ENCODE peak calls at places on chromosome 11, in seven cellular contexts. One of them, this sample, is unnamed.

GRCh38 chr11:13168281-13168680 is 109.3 kb upstream of the BMAL1 start:
- DNase-seq in CD8-positive, alpha-beta memory T cell: no peak
- DNase-seq in kidney: no peak
- DNase-seq in GM12865: no peak
- DNase-seq in CD4-positive, alpha-beta memory T cell: no peak
- DNase-seq in left ventricle myocardium inferior: no peak
- DNase-seq in fibroblast of pulmonary artery: no peak
- DNase-seq in this sample: peak; percentile 97

GRCh38 chr11:12276356-12276755 is 101.0 kb upstream of the PARVA start:
- DNase-seq in CD8-positive, alpha-beta memory T cell: no peak
- DNase-seq in kidney: peak; percentile 56
- DNase-seq in GM12865: no peak
- DNase-seq in CD4-positive, alpha-beta memory T cell: no peak
- DNase-seq in left ventricle myocardium inferior: no peak
- DNase-seq in fibroblast of pulmonary artery: no peak
- DNase-seq in this sample: no peak

GRCh38 chr11:116882386-116882785 is 45.0 kb upstream of the APOA1 start:
- DNase-seq in CD8-positive, alpha-beta memory T cell: no peak
- DNase-seq in kidney: no peak
- DNase-seq in GM12865: no peak
- DNase-seq in CD4-positive, alpha-beta memory T cell: no peak
- DNase-seq in left ventricle myocardium inferior: no peak
- DNase-seq in fibroblast of pulmonary artery: peak; percentile 13
- DNase-seq in this sample: peak; percentile 43

GRCh38 chr11:77375114-77375513 is 73.6 kb upstream of the GDPD4 start:
- DNase-seq in CD8-positive, alpha-beta memory T cell: no peak
- DNase-seq in kidney: no peak
- DNase-seq in GM12865: no peak
- DNase-seq in CD4-positive, alpha-beta memory T cell: no peak
- DNase-seq in left ventricle myocardium inferior: no peak
- DNase-seq in fibroblast of pulmonary artery: peak; percentile 23
- DNase-seq in this sample: peak; percentile 29

GRCh38 chr11:120873966-120874365 is 149.9 kb upstream of the TBCEL start:
- DNase-seq in CD8-positive, alpha-beta memory T cell: no peak
- DNase-seq in kidney: no peak
- DNase-seq in GM12865: no peak
- DNase-seq in CD4-positive, alpha-beta memory T cell: no peak
- DNase-seq in left ventricle myocardium inferior: no peak
- DNase-seq in fibroblast of pulmonary artery: no peak
- DNase-seq in this sample: no peak

GRCh38 chr11:28738549-28738948 is 630.4 kb downstream of the METTL15 start:
- DNase-seq in CD8-positive, alpha-beta memory T cell: no peak
- DNase-seq in kidney: no peak
- DNase-seq in GM12865: no peak
- DNase-seq in CD4-positive, alpha-beta memory T cell: no peak
- DNase-seq in left ventricle myocardium inferior: no peak
- DNase-seq in fibroblast of pulmonary artery: no peak
- DNase-seq in this sample: peak; percentile 79

GRCh38 chr11:120326845-120327281 is 1.8 kb downstream of the TLCD5 start:
- DNase-seq in CD8-positive, alpha-beta memory T cell: no peak
- DNase-seq in kidney: no peak
- DNase-seq in GM12865: no peak
- DNase-seq in CD4-positive, alpha-beta memory T cell: peak; percentile 25
- DNase-seq in left ventricle myocardium inferior: no peak
- DNase-seq in fibroblast of pulmonary artery: peak; percentile 24
- DNase-seq in this sample: peak; percentile 68

GRCh38 chr11:117107701-117108590 is 9.7 kb upstream of the SIK3 start:
- DNase-seq in CD8-positive, alpha-beta memory T cell: no peak
- DNase-seq in kidney: no peak
- DNase-seq in GM12865: no peak
- DNase-seq in CD4-positive, alpha-beta memory T cell: no peak
- DNase-seq in left ventricle myocardium inferior: no peak
- DNase-seq in fibroblast of pulmonary artery: peak; percentile 49
- DNase-seq in this sample: no peak

GRCh38 chr11:9980931-9981330 is 313.1 kb downstream of the SBF2 start:
- DNase-seq in CD8-positive, alpha-beta memory T cell: no peak
- DNase-seq in kidney: no peak
- DNase-seq in GM12865: no peak
- DNase-seq in CD4-positive, alpha-beta memory T cell: no peak
- DNase-seq in left ventricle myocardium inferior: no peak
- DNase-seq in fibroblast of pulmonary artery: no peak
- DNase-seq in this sample: peak; percentile 28

GRCh38 chr11:27234961-27235360 is 128.1 kb downstream of the CCDC34 start:
- DNase-seq in CD8-positive, alpha-beta memory T cell: no peak
- DNase-seq in kidney: no peak
- DNase-seq in GM12865: no peak
- DNase-seq in CD4-positive, alpha-beta memory T cell: no peak
- DNase-seq in left ventricle myocardium inferior: no peak
- DNase-seq in fibroblast of pulmonary artery: no peak
- DNase-seq in this sample: no peak

GRCh38 chr11:102007567-102008437 is 39.4 kb upstream of the CFAP300 start:
- DNase-seq in CD8-positive, alpha-beta memory T cell: no peak
- DNase-seq in kidney: no peak
- DNase-seq in GM12865: peak; percentile 23
- DNase-seq in CD4-positive, alpha-beta memory T cell: peak; percentile 39
- DNase-seq in left ventricle myocardium inferior: no peak
- DNase-seq in fibroblast of pulmonary artery: peak; percentile 68
- DNase-seq in this sample: peak; percentile 95

GRCh38 chr11:128632151-128632791 is 44.9 kb upstream of the ETS1 start:
- DNase-seq in CD8-positive, alpha-beta memory T cell: no peak
- DNase-seq in kidney: no peak
- DNase-seq in GM12865: peak; percentile 77
- DNase-seq in CD4-positive, alpha-beta memory T cell: peak; percentile 49
- DNase-seq in left ventricle myocardium inferior: no peak
- DNase-seq in fibroblast of pulmonary artery: peak; percentile 81
- DNase-seq in this sample: peak; percentile 35

GRCh38 chr11:78265326-78265725 is 76.6 kb downstream of the USP35 start:
- DNase-seq in CD8-positive, alpha-beta memory T cell: no peak
- DNase-seq in kidney: no peak
- DNase-seq in GM12865: no peak
- DNase-seq in CD4-positive, alpha-beta memory T cell: no peak
- DNase-seq in left ventricle myocardium inferior: no peak
- DNase-seq in fibroblast of pulmonary artery: no peak
- DNase-seq in this sample: no peak

GRCh38 chr11:1422981-1423380 is 33.2 kb downstream of the BRSK2 start:
- DNase-seq in CD8-positive, alpha-beta memory T cell: no peak
- DNase-seq in kidney: no peak
- DNase-seq in GM12865: no peak
- DNase-seq in CD4-positive, alpha-beta memory T cell: no peak
- DNase-seq in left ventricle myocardium inferior: no peak
- DNase-seq in fibroblast of pulmonary artery: no peak
- DNase-seq in this sample: no peak

GRCh38 chr11:3865388-3866193 is 10.1 kb downstream of the STIM1 start:
- DNase-seq in CD8-positive, alpha-beta memory T cell: no peak
- DNase-seq in kidney: no peak
- DNase-seq in GM12865: peak; percentile 75
- DNase-seq in CD4-positive, alpha-beta memory T cell: no peak
- DNase-seq in left ventricle myocardium inferior: no peak
- DNase-seq in fibroblast of pulmonary artery: peak; percentile 83
- DNase-seq in this sample: peak; percentile 86
- H3K4me3 ChIP-seq in CD8-positive, alpha-beta memory T cell: peak overlapping the region; percentile 21
- H3K4me3 ChIP-seq in kidney: no peak overlapping the region
- H3K4me3 ChIP-seq in GM12865: peak overlapping the region; percentile 27
- H3K4me3 ChIP-seq in CD4-positive, alpha-beta memory T cell: no peak overlapping the region
- H3K4me3 ChIP-seq in left ventricle myocardium inferior: no peak overlapping the region
- H3K4me3 ChIP-seq in fibroblast of pulmonary artery: no peak overlapping the region
- H3K4me3 ChIP-seq in this sample: no peak overlapping the region

GRCh38 chr11:70460111-70460510 is 61.8 kb downstream of the CTTN start:
- DNase-seq in CD8-positive, alpha-beta memory T cell: no peak
- DNase-seq in kidney: no peak
- DNase-seq in GM12865: no peak
- DNase-seq in CD4-positive, alpha-beta memory T cell: no peak
- DNase-seq in left ventricle myocardium inferior: no peak
- DNase-seq in fibroblast of pulmonary artery: no peak
- DNase-seq in this sample: no peak

GRCh38 chr11:70456921-70457532 is 58.7 kb downstream of the CTTN start:
- DNase-seq in CD8-positive, alpha-beta memory T cell: no peak
- DNase-seq in kidney: no peak
- DNase-seq in GM12865: peak; percentile 66
- DNase-seq in CD4-positive, alpha-beta memory T cell: no peak
- DNase-seq in left ventricle myocardium inferior: no peak
- DNase-seq in fibroblast of pulmonary artery: peak; percentile 85
- DNase-seq in this sample: no peak

GRCh38 chr11:70448983-70449567 is 50.7 kb downstream of the CTTN start:
- DNase-seq in CD8-positive, alpha-beta memory T cell: no peak
- DNase-seq in kidney: no peak
- DNase-seq in GM12865: no peak
- DNase-seq in CD4-positive, alpha-beta memory T cell: no peak
- DNase-seq in left ventricle myocardium inferior: no peak
- DNase-seq in fibroblast of pulmonary artery: no peak
- DNase-seq in this sample: no peak

GRCh38 chr11:70455354-70455753 is 57.0 kb downstream of the CTTN start:
- DNase-seq in CD8-positive, alpha-beta memory T cell: no peak
- DNase-seq in kidney: no peak
- DNase-seq in GM12865: peak; percentile 55
- DNase-seq in CD4-positive, alpha-beta memory T cell: no peak
- DNase-seq in left ventricle myocardium inferior: no peak
- DNase-seq in fibroblast of pulmonary artery: no peak
- DNase-seq in this sample: no peak

GRCh38 chr11:70454197-70454767 is 56.0 kb downstream of the CTTN start:
- DNase-seq in CD8-positive, alpha-beta memory T cell: no peak
- DNase-seq in kidney: no peak
- DNase-seq in GM12865: peak; percentile 82
- DNase-seq in CD4-positive, alpha-beta memory T cell: no peak
- DNase-seq in left ventricle myocardium inferior: no peak
- DNase-seq in fibroblast of pulmonary artery: no peak
- DNase-seq in this sample: no peak
- H3K4me3 ChIP-seq in CD8-positive, alpha-beta memory T cell: no peak overlapping the region
- H3K4me3 ChIP-seq in kidney: no peak overlapping the region
- H3K4me3 ChIP-seq in GM12865: no peak overlapping the region
- H3K4me3 ChIP-seq in CD4-positive, alpha-beta memory T cell: no peak overlapping the region
- H3K4me3 ChIP-seq in left ventricle myocardium inferior: no peak overlapping the region
- H3K4me3 ChIP-seq in fibroblast of pulmonary artery: no peak overlapping the region
- H3K4me3 ChIP-seq in this sample: no peak overlapping the region

GRCh38 chr11:63845911-63846310 is 7.0 kb downstream of the MARK2 start:
- DNase-seq in CD8-positive, alpha-beta memory T cell: no peak
- DNase-seq in kidney: no peak
- DNase-seq in GM12865: no peak
- DNase-seq in CD4-positive, alpha-beta memory T cell: no peak
- DNase-seq in left ventricle myocardium inferior: no peak
- DNase-seq in fibroblast of pulmonary artery: no peak
- DNase-seq in this sample: no peak

GRCh38 chr11:63849691-63850090 is 10.8 kb downstream of the MARK2 start:
- DNase-seq in CD8-positive, alpha-beta memory T cell: no peak
- DNase-seq in kidney: no peak
- DNase-seq in GM12865: no peak
- DNase-seq in CD4-positive, alpha-beta memory T cell: no peak
- DNase-seq in left ventricle myocardium inferior: no peak
- DNase-seq in fibroblast of pulmonary artery: no peak
- DNase-seq in this sample: no peak

GRCh38 chr11:63845305-63845704 is 6.4 kb downstream of the MARK2 start:
- DNase-seq in CD8-positive, alpha-beta memory T cell: no peak
- DNase-seq in kidney: no peak
- DNase-seq in GM12865: no peak
- DNase-seq in CD4-positive, alpha-beta memory T cell: no peak
- DNase-seq in left ventricle myocardium inferior: no peak
- DNase-seq in fibroblast of pulmonary artery: peak; percentile 83
- DNase-seq in this sample: peak; percentile 90

GRCh38 chr11:63847363-63847762 is 8.5 kb downstream of the MARK2 start:
- DNase-seq in CD8-positive, alpha-beta memory T cell: no peak
- DNase-seq in kidney: no peak
- DNase-seq in GM12865: no peak
- DNase-seq in CD4-positive, alpha-beta memory T cell: no peak
- DNase-seq in left ventricle myocardium inferior: no peak
- DNase-seq in fibroblast of pulmonary artery: no peak
- DNase-seq in this sample: peak; percentile 67

GRCh38 chr11:63846897-63847296 is 8.0 kb downstream of the MARK2 start:
- DNase-seq in CD8-positive, alpha-beta memory T cell: no peak
- DNase-seq in kidney: no peak
- DNase-seq in GM12865: no peak
- DNase-seq in CD4-positive, alpha-beta memory T cell: no peak
- DNase-seq in left ventricle myocardium inferior: no peak
- DNase-seq in fibroblast of pulmonary artery: no peak
- DNase-seq in this sample: no peak
- H3K4me3 ChIP-seq in CD8-positive, alpha-beta memory T cell: no peak overlapping the region
- H3K4me3 ChIP-seq in kidney: no peak overlapping the region
- H3K4me3 ChIP-seq in GM12865: no peak overlapping the region
- H3K4me3 ChIP-seq in CD4-positive, alpha-beta memory T cell: no peak overlapping the region
- H3K4me3 ChIP-seq in left ventricle myocardium inferior: no peak overlapping the region
- H3K4me3 ChIP-seq in fibroblast of pulmonary artery: no peak overlapping the region
- H3K4me3 ChIP-seq in this sample: no peak overlapping the region

DNA sequence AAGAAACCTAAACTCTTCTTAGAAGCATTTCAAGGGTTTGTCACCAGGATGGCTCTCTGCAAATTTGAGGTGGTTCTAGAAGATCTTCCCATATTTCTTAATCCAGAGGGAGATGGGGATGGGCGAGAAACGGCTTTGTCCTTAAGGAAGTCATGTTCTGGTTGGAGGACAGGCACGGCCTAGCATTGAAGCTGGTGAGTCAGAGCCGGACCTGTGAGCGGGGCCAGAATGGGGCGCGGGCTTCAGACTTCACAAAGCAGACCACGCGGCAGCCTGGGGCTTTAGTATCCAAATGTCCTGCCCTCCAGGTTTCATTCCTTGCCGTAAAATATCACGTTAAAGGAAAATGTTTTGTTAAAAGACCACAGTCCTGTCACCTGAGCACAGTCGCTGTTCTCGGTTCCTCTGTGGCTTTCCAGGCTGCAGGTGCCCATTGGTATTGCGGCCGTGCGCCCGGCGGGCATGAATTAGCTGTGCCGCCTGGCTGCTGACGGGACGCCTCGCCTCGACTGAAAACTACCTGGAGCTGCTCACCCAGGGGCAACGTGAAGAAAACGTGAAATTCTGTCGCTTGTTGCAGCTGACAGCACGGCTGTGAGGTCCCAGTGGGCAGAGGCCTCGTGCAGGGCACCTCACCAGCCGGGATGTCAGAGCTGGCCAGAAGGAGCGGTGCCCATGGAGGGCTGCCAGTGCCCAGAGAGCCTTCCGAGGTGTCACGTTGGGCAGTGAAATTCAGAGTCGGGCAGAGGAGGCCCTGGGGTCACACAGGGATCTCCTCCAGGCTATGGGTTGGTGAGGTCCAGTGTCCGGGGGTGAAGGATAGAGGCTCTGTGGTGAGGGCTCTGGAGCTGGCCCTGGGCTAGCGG is 59.0 kb downstream of the LRP5 start:
- DNase-seq in CD8-positive, alpha-beta memory T cell: no peak
- DNase-seq in kidney: peak; percentile 74
- DNase-seq in GM12865: peak; percentile 69
- DNase-seq in CD4-positive, alpha-beta memory T cell: no peak
- DNase-seq in left ventricle myocardium inferior: peak; percentile 66
- DNase-seq in fibroblast of pulmonary artery: no peak
- DNase-seq in this sample: no peak
- H3K4me3 ChIP-seq in CD8-positive, alpha-beta memory T cell: no peak overlapping the region
- H3K4me3 ChIP-seq in kidney: no peak overlapping the region
- H3K4me3 ChIP-seq in GM12865: peak overlapping the region; percentile 37
- H3K4me3 ChIP-seq in CD4-positive, alpha-beta memory T cell: no peak overlapping the region
- H3K4me3 ChIP-seq in left ventricle myocardium inferior: no peak overlapping the region
- H3K4me3 ChIP-seq in fibroblast of pulmonary artery: no peak overlapping the region
- H3K4me3 ChIP-seq in this sample: no peak overlapping the region

GRCh38 chr11:11237433-11237832 is 115.6 kb downstream of the CSNK2A3 start:
- DNase-seq in CD8-positive, alpha-beta memory T cell: no peak
- DNase-seq in kidney: no peak
- DNase-seq in GM12865: no peak
- DNase-seq in CD4-positive, alpha-beta memory T cell: no peak
- DNase-seq in left ventricle myocardium inferior: no peak
- DNase-seq in fibroblast of pulmonary artery: no peak
- DNase-seq in this sample: no peak
- H3K4me3 ChIP-seq in CD8-positive, alpha-beta memory T cell: no peak overlapping the region
- H3K4me3 ChIP-seq in kidney: no peak overlapping the region
- H3K4me3 ChIP-seq in GM12865: no peak overlapping the region
- H3K4me3 ChIP-seq in CD4-positive, alpha-beta memory T cell: no peak overlapping the region
- H3K4me3 ChIP-seq in left ventricle myocardium inferior: no peak overlapping the region
- H3K4me3 ChIP-seq in fibroblast of pulmonary artery: no peak overlapping the region
- H3K4me3 ChIP-seq in this sample: no peak overlapping the region